ENCODE peak calls at places on chromosomes 4 and X, in eight cellular contexts. One of them, this sample, is unnamed.

GRCh38 chrX:38006778-38007177 is 425 bp downstream of the SYTL5 start:
- DNase-seq in NCI-H345: no peak
- DNase-seq in BJ: no peak
- DNase-seq in NCI-H1436: no peak
- DNase-seq in astrocyte of the spinal cord: no peak
- DNase-seq in memory B cell: no peak
- DNase-seq in cardiac muscle cell: no peak
- DNase-seq in thyroid gland: no peak
- DNase-seq in this sample: no peak

GRCh38 chr4:113467581-113467980 is 294.0 kb downstream of the CAMK2D start:
- DNase-seq in BJ: peak
- DNase-seq in cardiac muscle cell: peak
- DNase-seq in thyroid gland: no peak
- DNase-seq in NCI-H345: no peak
- DNase-seq in astrocyte of the spinal cord: peak
- DNase-seq in memory B cell: no peak
- DNase-seq in NCI-H1436: no peak
- DNase-seq in this sample: no peak

GRCh38 chrX:70128071-70128470 is 5.2 kb upstream of the IGBP1 start:
- DNase-seq in NCI-H345: no peak
- DNase-seq in memory B cell: no peak
- DNase-seq in BJ: no peak
- DNase-seq in astrocyte of the spinal cord: no peak
- DNase-seq in thyroid gland: no peak
- DNase-seq in cardiac muscle cell: no peak
- DNase-seq in NCI-H1436: no peak
- DNase-seq in this sample: no peak

GRCh38 chrX:17464196-17464595 is 89.2 kb downstream of the NHS start:
- DNase-seq in memory B cell: no peak
- DNase-seq in cardiac muscle cell: peak
- DNase-seq in NCI-H345: no peak
- DNase-seq in BJ: peak
- DNase-seq in thyroid gland: no peak
- DNase-seq in NCI-H1436: no peak
- DNase-seq in astrocyte of the spinal cord: peak
- DNase-seq in this sample: no peak

GRCh38 chrX:10618911-10619310 is 1.5 kb downstream of the MID1 start:
- DNase-seq in NCI-H1436: no peak
- DNase-seq in memory B cell: no peak
- DNase-seq in BJ: no peak
- DNase-seq in NCI-H345: no peak
- DNase-seq in thyroid gland: peak
- DNase-seq in astrocyte of the spinal cord: peak
- DNase-seq in cardiac muscle cell: peak
- DNase-seq in this sample: no peak

GRCh38 chr4:16213107-16213506 is 13.2 kb downstream of the TAPT1 start:
- DNase-seq in cardiac muscle cell: no peak
- DNase-seq in BJ: no peak
- DNase-seq in NCI-H1436: no peak
- DNase-seq in memory B cell: no peak
- DNase-seq in NCI-H345: no peak
- DNase-seq in astrocyte of the spinal cord: no peak
- DNase-seq in thyroid gland: no peak
- DNase-seq in this sample: no peak

GRCh38 chr4:177485528-177485927 is 43.3 kb upstream of the AGA start:
- DNase-seq in thyroid gland: no peak
- DNase-seq in astrocyte of the spinal cord: peak
- DNase-seq in BJ: no peak
- DNase-seq in NCI-H1436: no peak
- DNase-seq in NCI-H345: no peak
- DNase-seq in memory B cell: no peak
- DNase-seq in cardiac muscle cell: peak
- DNase-seq in this sample: no peak

GRCh38 chr4:105637409-105638258 is 70.9 kb downstream of the INTS12 start:
- DNase-seq in NCI-H1436: peak
- DNase-seq in memory B cell: peak
- DNase-seq in astrocyte of the spinal cord: peak
- DNase-seq in thyroid gland: peak
- DNase-seq in BJ: no peak
- DNase-seq in NCI-H345: peak
- DNase-seq in cardiac muscle cell: peak
- DNase-seq in this sample: peak

GRCh38 chr4:60865238-60865637 is 334.9 kb upstream of the ADGRL3 start:
- DNase-seq in memory B cell: no peak
- DNase-seq in BJ: no peak
- DNase-seq in NCI-H1436: no peak
- DNase-seq in NCI-H345: no peak
- DNase-seq in thyroid gland: no peak
- DNase-seq in astrocyte of the spinal cord: peak
- DNase-seq in cardiac muscle cell: peak
- DNase-seq in this sample: peak

This sample was measured in globus pallidus.